ENCODE peak calls at places on chromosome 11, in ten cellular contexts. A, R, Y, P, I, E, S, H, T and V are unnamed samples. For H3K36me3, the result is how much of the 10 kb centered on the place peaks cover.

GRCh38 chr11:64723117-64723906 is at the start of gene NRXN2:
- DNase-seq in R (peak), H (peak), A (peak), P (peak), E (peak), I (peak), Y (peak), T (peak), S (peak), V (peak)

GRCh38 chr11:131691558-131692041 is 321.2 kb downstream of the NTM start:
- DNase-seq in A (peak), I (no peak), T (no peak), S (no peak), Y (no peak), R (no peak), H (no peak), P (peak), E (no peak), V (peak)

GRCh38 chr11:119188887-119189286 is 3.6 kb downstream of the NHERF4 start:
- DNase-seq in R (no peak), T (no peak), E (no peak), H (no peak), Y (no peak), S (no peak), A (no peak), P (no peak), I (no peak), V (peak)

GRCh38 chr11:63919267-63920125 is 2.5 kb upstream of the RCOR2 start:
- DNase-seq in I (peak), A (peak), Y (no peak), P (no peak), T (peak), E (peak), H (peak), R (no peak), S (peak), V (peak)

GRCh38 chr11:108588287-108588686 is 5.3 kb downstream of the EXPH5 start:
- DNase-seq in I (no peak), Y (no peak), H (no peak), E (no peak), S (no peak), P (no peak), R (no peak), A (no peak), T (no peak), V (no peak)

GRCh38 chr11:121464352-121464946 is 11.7 kb upstream of the SORL1-AS1 start:
- DNase-seq in P (peak), H (peak), A (no peak), Y (peak), S (peak), R (peak), E (peak), I (no peak), T (no peak), V (no peak)

GRCh38 chr11:42253156-42253555 is 793.7 kb upstream of the LRRC4C start:
- DNase-seq in R (no peak), I (no peak), T (no peak), S (no peak), H (no peak), P (no peak), E (no peak), Y (no peak), A (no peak), V (no peak)

GRCh38 chr11:65491614-65492386 is 7.0 kb upstream of the MALAT1 start:
- DNase-seq in H (peak), A (peak), R (no peak), I (no peak), P (no peak), T (peak), S (no peak), E (peak), Y (peak), V (no peak)

DNA sequence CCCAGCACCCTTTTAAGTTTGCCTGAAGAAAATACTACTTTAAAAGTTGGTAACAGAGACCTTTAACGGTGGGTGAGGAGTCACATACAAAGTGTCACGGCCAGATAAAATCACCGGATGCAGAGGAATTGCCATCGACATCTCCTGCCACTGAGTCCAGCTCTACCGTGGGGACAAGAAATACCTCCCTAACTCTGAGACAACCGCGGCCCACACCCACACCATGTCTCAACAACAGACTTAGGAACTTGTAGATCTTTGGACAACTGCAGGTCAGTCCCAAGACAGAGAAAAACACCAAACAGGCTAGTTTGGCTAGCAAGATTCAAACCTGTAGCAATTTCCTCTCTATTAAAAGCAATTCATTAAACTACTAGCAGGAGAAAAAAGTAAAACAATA is 669 bp downstream of the ETS1 start:
- DNase-seq in R (no peak), Y (no peak), T (no peak), A (no peak), H (no peak), I (no peak), S (no peak), P (no peak), E (no peak), V (no peak)
- H3K4me3 ChIP-seq in R (no peak), Y (peak), T (no peak), A (peak), H (no peak), I (no peak), S (no peak), P (no peak), E (peak), V (peak)

GRCh38 chr11:72793081-72793451 is 781 bp downstream of the STARD10 start:
- DNase-seq in R (no peak), S (no peak), I (no peak), P (peak), E (no peak), H (no peak), T (no peak), Y (no peak), A (no peak), V (peak)
- H3K36me3 ChIP-seq in R (under half), S (under half), I (under half), P (under half), E (under half), H (under half), T (under half), Y (under half), A (under half), V (under half)

DNA sequence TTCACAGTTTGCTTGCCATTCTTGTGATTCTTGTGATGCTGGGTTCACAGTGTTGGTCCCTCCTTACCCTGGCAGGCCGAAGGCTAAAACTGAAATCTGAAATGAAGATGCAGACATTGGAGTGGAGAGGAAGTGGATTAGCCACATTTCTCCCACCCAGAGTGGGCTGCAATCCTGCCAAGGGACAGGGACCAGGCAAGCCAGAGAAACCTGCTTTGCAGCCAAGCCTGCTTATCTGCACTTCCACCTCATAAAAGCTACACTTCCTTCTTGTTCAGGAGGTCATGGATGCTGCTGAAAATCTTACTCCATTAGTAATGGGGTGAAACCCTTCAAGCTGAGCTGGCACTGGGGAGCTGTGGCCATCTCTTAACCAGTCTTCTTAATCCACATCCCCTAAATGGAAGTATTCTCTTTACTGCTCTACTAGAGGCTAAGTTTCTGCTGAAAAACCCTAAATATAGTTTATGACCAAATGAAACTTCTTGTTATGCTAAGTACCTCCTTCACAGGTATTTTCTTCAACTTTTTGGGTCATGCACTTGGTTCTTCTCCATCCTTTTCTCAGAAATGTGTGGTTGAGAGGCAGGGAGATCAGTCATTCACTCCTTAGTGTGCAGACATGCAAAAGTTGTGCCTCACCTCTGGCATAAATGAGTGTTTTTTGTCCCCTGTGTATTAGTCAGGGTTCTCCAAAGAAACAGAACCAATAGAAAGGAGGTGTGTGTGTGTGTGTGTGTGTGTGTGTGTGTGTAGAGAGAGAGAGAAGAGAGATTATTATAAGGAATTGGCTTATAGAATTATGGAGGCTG is 133.9 kb upstream of the BMAL1 start:
- DNase-seq in R (no peak), I (no peak), E (no peak), P (no peak), Y (no peak), H (no peak), T (peak), A (no peak), S (no peak), V (no peak)
- H3K4me3 ChIP-seq in R (no peak), I (no peak), E (no peak), P (no peak), Y (no peak), H (no peak), T (no peak), A (no peak), S (no peak), V (no peak)

DNA sequence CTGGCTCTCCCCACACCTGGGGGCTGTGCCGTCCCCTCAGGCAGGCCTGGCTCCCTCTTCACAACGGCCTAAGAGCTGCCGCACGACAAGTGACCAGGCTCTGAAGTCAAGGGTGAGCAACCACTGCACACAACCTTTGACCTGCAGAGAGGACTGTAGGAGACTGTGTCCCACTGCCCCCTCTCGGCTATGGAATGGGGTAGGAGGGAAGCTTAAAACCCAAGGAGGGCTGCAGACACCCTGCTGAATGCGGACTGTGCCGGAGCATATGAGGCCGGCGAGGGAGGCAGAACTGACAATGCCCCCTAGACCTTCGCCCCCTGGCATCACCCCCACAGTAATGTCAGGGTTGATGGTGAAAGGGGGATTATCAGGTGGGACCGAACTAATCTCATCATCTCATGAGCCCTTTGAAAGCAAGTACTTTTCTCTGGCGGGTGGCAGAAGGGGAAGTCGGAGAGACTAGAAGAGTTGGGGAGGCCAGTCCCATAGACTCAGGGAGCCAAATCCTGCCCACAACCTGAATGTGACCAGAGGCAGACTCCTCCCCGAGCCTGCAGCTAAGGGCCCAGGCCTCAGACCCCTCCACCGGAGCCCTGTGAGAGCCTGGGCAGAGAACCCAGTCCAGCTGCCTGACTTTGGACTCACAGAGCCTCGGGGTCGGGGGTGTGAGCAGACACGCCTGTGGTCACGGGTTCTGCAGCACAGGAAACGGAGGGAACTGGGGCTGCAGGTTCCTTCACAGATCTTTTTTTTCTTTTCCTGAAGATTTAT is 312.1 kb downstream of the CTTN start:
- DNase-seq in Y (no peak), I (no peak), R (no peak), E (no peak), H (no peak), T (peak), P (no peak), A (no peak), S (no peak), V (peak)
- H3K36me3 ChIP-seq in Y (under half), I (under half), R (under half), E (under half), H (under half), T (under half), P (under half), A (under half), S (under half), V (under half)

DNA sequence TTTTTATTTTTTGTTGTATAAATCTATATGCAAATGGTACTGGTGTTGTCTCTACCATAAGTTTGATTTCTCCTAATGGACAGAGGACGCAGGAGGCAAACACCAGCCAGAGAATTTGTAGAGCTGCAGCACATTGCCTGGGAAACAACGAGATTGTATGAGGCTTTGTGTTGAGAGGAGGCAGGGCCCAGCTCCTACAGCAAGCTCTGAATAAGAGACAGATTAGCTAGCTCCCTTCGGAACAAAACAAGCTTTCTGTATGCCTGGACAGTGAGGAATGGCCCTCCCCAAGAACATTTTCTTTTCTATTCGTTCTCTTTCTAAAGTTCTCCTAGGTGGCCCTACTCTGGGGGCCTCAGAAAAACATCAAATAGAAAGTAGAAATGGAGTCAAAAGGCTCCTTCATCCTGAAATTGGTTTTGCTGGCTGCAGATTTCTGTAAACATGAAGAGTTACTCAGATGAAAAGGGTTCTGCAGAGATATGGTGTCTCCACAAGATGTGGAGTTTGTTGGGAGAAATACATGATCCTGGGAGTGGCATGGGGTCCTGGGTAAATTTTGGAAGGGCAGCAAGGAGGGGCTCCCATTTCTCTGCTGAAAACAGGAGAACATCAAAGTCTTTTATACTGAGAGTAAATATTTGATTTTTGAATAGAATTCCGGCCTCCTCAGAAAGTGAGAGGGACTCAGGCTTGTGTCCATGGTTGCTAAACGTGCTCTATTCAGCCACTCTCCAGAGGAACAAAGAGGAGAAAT is 6.8 kb upstream of the HEPACAM start:
- DNase-seq in S (no peak), I (peak), P (no peak), E (no peak), R (no peak), H (no peak), T (no peak), Y (no peak), A (no peak), V (no peak)
- H3K4me3 ChIP-seq in S (no peak), I (no peak), P (no peak), E (no peak), R (no peak), H (no peak), T (no peak), Y (no peak), A (no peak), V (no peak)

GRCh38 chr11:2961080-2961479 is 31.0 kb downstream of the NAP1L4 start:
- DNase-seq in T (no peak), S (no peak), H (no peak), P (no peak), I (no peak), Y (no peak), R (no peak), E (no peak), A (peak), V (peak)
- H3K36me3 ChIP-seq in T (under half), S (under half), H (half or more), P (half or more), I (half or more), Y (under half), R (half or more), E (half or more), A (half or more), V (under half)

GRCh38 chr11:2987881-2988280 is 4.2 kb downstream of the NAP1L4 start:
- DNase-seq in A (no peak), Y (no peak), R (no peak), P (peak), E (no peak), S (no peak), H (no peak), T (no peak), I (no peak), V (no peak)

GRCh38 chr11:2988996-2989395 is 3.1 kb downstream of the NAP1L4 start:
- DNase-seq in H (no peak), T (no peak), P (peak), I (no peak), R (no peak), A (no peak), S (no peak), Y (no peak), E (no peak), V (no peak)

GRCh38 chr11:2990617-2991476 is 1.3 kb downstream of the NAP1L4 start:
- DNase-seq in E (no peak), Y (no peak), H (no peak), S (no peak), R (no peak), A (peak), P (peak), T (no peak), I (no peak), V (peak)

GRCh38 chr11:2988361-2988762 is 3.8 kb downstream of the NAP1L4 start:
- DNase-seq in R (no peak), A (no peak), P (peak), T (no peak), Y (no peak), S (no peak), I (no peak), H (no peak), E (no peak), V (no peak)

DNA sequence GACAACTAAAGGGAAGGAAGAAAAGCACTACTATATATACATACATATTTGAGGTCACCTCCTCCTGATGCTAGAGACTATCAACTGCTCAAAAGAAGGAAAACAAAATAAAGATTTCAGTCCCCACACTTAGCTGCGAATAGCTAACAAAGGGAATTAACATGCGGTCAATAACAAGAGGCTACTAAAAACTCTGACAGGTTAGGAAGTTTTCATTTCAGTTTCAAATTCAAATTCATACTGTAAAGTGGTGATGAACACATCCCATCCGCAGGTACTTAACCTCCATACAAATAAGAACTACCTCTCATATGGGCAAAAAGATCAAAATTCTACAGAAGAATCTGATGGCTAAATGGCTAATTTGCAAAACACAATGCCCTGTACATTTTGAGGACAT is 2.6 kb downstream of the NAP1L4 start:
- DNase-seq in H (no peak), A (no peak), S (no peak), R (no peak), I (no peak), P (peak), Y (no peak), E (no peak), T (no peak), V (no peak)
- H3K4me3 ChIP-seq in H (no peak), A (peak), S (no peak), R (peak), I (peak), P (peak), Y (peak), E (peak), T (peak), V (no peak)

DNA sequence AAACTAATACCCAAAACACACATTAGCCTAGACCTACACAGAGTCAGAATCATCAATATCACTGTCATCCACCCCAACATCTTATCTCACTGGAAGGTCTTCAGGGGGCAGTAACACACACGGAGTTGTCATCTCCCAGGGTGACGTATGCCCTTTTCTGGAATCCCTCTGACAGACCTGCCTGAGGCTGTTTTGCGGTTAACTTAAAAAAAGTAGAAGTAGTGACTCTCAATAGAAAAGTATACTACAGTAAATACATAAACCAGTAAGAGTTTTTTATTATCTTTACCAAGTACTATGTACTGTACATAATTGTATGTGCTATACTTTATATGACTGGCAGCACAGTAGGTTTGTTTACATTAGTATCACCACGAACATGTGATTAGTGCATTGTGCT is 80.5 kb downstream of the PGR start:
- DNase-seq in H (no peak), T (no peak), Y (no peak), I (no peak), S (no peak), E (no peak), R (no peak), A (peak), P (no peak), V (no peak)
- H3K36me3 ChIP-seq in H (under half), T (under half), Y (under half), I (under half), S (under half), E (under half), R (under half), A (under half), P (under half), V (under half)

DNA sequence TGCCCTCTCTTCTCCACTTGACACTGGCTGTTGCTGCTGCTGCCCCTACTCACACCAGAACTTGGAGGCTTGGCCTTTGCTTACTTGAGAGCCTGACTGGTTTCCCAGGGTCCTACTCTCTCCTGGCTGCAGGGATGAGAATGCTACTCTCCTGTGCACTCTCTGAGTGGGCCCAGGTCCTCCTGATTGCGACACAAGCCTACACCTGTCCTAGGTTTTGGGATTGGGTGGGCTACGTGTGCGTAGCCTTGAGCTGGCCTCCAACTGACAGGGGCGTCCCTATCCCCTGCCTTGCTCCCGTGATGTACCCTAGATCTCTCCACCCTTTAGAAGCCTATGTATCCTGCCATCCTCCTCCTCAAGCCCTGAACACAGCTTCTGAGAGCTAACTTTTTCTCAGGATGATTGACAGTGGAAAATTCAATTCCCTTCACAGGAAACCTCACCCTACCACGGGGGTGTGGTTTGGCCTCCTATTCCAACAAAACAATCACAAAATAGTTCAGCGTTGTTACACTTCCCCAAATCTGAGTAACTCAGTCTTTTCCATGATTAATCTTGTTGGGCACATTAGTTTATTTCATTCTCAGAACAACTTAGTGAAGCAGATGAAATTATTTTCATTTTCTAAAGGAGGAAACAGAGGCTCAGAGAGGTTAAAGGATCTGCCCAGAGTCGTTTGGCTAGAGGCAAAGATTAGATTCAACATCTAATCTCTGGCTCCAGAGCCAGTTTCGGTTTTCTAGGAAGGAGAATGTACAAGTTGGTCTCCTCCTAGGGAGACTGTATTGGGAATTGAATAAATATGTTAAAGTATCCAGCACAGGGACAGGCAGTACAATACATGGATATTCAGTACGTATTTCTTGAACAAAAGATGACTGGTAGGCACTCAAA is 17.6 kb upstream of the AMOTL1 start:
- DNase-seq in E (no peak), S (no peak), T (no peak), R (no peak), H (peak), A (no peak), P (no peak), Y (no peak), I (no peak), V (no peak)
- H3K4me3 ChIP-seq in E (peak), S (no peak), T (no peak), R (no peak), H (no peak), A (no peak), P (no peak), Y (no peak), I (no peak), V (no peak)